ENCODE peak calls at places on chromosomes 6 and 20, in seven cellular contexts. One of them, this sample, is unnamed.
A peak's percentile ranks its signal among the peaks of the same experiment; 100 is the strongest.

GRCh38 chr6:117505337-117505736 is 22.9 kb downstream of the DCBLD1 start:
- DNase-seq in HCT116: no peak
- DNase-seq in HepG2: no peak
- DNase-seq in SK-N-SH: no peak
- DNase-seq in H1: no peak
- DNase-seq in Panc1: no peak
- DNase-seq in GM12878: no peak
- DNase-seq in this sample: no peak

GRCh38 chr20:1894951-1895673 is at the start of gene SIRPA:
- DNase-seq in HCT116: no peak
- DNase-seq in HepG2: no peak
- DNase-seq in SK-N-SH: peak; percentile 91
- DNase-seq in H1: peak; percentile 62
- DNase-seq in Panc1: no peak
- DNase-seq in GM12878: no peak
- DNase-seq in this sample: peak; percentile 24

GRCh38 chr6:143652840-143653239 is 24.9 kb upstream of the PHACTR2 start:
- DNase-seq in HCT116: no peak
- DNase-seq in HepG2: no peak
- DNase-seq in SK-N-SH: no peak
- DNase-seq in H1: no peak
- DNase-seq in Panc1: no peak
- DNase-seq in GM12878: no peak
- DNase-seq in this sample: no peak

GRCh38 chr6:25006565-25007001 is 70.8 kb upstream of the RIPOR2 start:
- DNase-seq in HCT116: peak; percentile 7
- DNase-seq in HepG2: no peak
- DNase-seq in SK-N-SH: no peak
- DNase-seq in H1: no peak
- DNase-seq in Panc1: no peak
- DNase-seq in GM12878: no peak
- DNase-seq in this sample: peak; percentile 16

GRCh38 chr20:11979306-11980128 is 61.8 kb downstream of the BTBD3 start:
- DNase-seq in HCT116: no peak
- DNase-seq in HepG2: no peak
- DNase-seq in SK-N-SH: no peak
- DNase-seq in H1: no peak
- DNase-seq in Panc1: no peak
- DNase-seq in GM12878: peak; percentile 12
- DNase-seq in this sample: no peak

GRCh38 chr20:36645998-36646397 is at the start of gene SLA2:
- DNase-seq in HCT116: no peak
- DNase-seq in HepG2: no peak
- DNase-seq in SK-N-SH: no peak
- DNase-seq in H1: no peak
- DNase-seq in Panc1: no peak
- DNase-seq in GM12878: no peak
- DNase-seq in this sample: no peak

GRCh38 chr6:64146094-64146493 is 510.5 kb downstream of the PHF3 start:
- DNase-seq in HCT116: no peak
- DNase-seq in HepG2: no peak
- DNase-seq in SK-N-SH: no peak
- DNase-seq in H1: no peak
- DNase-seq in Panc1: no peak
- DNase-seq in GM12878: no peak
- DNase-seq in this sample: no peak

GRCh38 chr20:11769825-11770224 is 147.9 kb upstream of the BTBD3 start:
- DNase-seq in HCT116: no peak
- DNase-seq in HepG2: no peak
- DNase-seq in SK-N-SH: no peak
- DNase-seq in H1: no peak
- DNase-seq in Panc1: no peak
- DNase-seq in GM12878: no peak
- DNase-seq in this sample: no peak

GRCh38 chr6:26129656-26130055 is 42.4 kb downstream of the HFE start:
- DNase-seq in HCT116: no peak
- DNase-seq in HepG2: no peak
- DNase-seq in SK-N-SH: no peak
- DNase-seq in H1: no peak
- DNase-seq in Panc1: no peak
- DNase-seq in GM12878: no peak
- DNase-seq in this sample: no peak

GRCh38 chr20:11912664-11913415 is 4.9 kb upstream of the BTBD3 start:
- DNase-seq in HCT116: no peak
- DNase-seq in HepG2: no peak
- DNase-seq in SK-N-SH: no peak
- DNase-seq in H1: no peak
- DNase-seq in Panc1: no peak
- DNase-seq in GM12878: no peak
- DNase-seq in this sample: no peak

GRCh38 chr6:25659633-25660368 is 7.8 kb downstream of the SCGN start:
- DNase-seq in HCT116: no peak
- DNase-seq in HepG2: no peak
- DNase-seq in SK-N-SH: no peak
- DNase-seq in H1: no peak
- DNase-seq in Panc1: no peak
- DNase-seq in GM12878: no peak
- DNase-seq in this sample: no peak

GRCh38 chr6:130888246-130888645 is 61.0 kb downstream of the SMLR1 start:
- DNase-seq in HCT116: no peak
- DNase-seq in HepG2: no peak
- DNase-seq in SK-N-SH: no peak
- DNase-seq in H1: no peak
- DNase-seq in Panc1: no peak
- DNase-seq in GM12878: no peak
- DNase-seq in this sample: no peak

GRCh38 chr6:77462359-77463307 is 658 bp downstream of the HTR1B start:
- DNase-seq in HCT116: no peak
- DNase-seq in HepG2: no peak
- DNase-seq in SK-N-SH: no peak
- DNase-seq in H1: peak; percentile 77
- DNase-seq in Panc1: no peak
- DNase-seq in GM12878: no peak
- DNase-seq in this sample: no peak

GRCh38 chr6:167079853-167080297 is 43.0 kb upstream of the CCR6 start:
- DNase-seq in HCT116: no peak
- DNase-seq in HepG2: no peak
- DNase-seq in SK-N-SH: no peak
- DNase-seq in H1: no peak
- DNase-seq in Panc1: peak; percentile 8
- DNase-seq in GM12878: peak; percentile 93
- DNase-seq in this sample: peak; percentile 10

GRCh38 chr20:63395723-63396122 is 34.6 kb upstream of the CHRNA4 start:
- DNase-seq in HCT116: no peak
- DNase-seq in HepG2: no peak
- DNase-seq in SK-N-SH: no peak
- DNase-seq in H1: no peak
- DNase-seq in Panc1: no peak
- DNase-seq in GM12878: no peak
- DNase-seq in this sample: no peak

GRCh38 chr20:63394069-63394468 is 32.9 kb upstream of the CHRNA4 start:
- DNase-seq in HCT116: no peak
- DNase-seq in HepG2: no peak
- DNase-seq in SK-N-SH: no peak
- DNase-seq in H1: no peak
- DNase-seq in Panc1: no peak
- DNase-seq in GM12878: no peak
- DNase-seq in this sample: no peak

GRCh38 chr20:63393566-63393965 is 32.4 kb upstream of the CHRNA4 start:
- DNase-seq in HCT116: no peak
- DNase-seq in HepG2: no peak
- DNase-seq in SK-N-SH: no peak
- DNase-seq in H1: no peak
- DNase-seq in Panc1: no peak
- DNase-seq in GM12878: no peak
- DNase-seq in this sample: no peak

GRCh38 chr20:63396300-63396699 is 35.2 kb upstream of the CHRNA4 start:
- DNase-seq in HCT116: no peak
- DNase-seq in HepG2: no peak
- DNase-seq in SK-N-SH: no peak
- DNase-seq in H1: no peak
- DNase-seq in Panc1: no peak
- DNase-seq in GM12878: no peak
- DNase-seq in this sample: no peak

GRCh38 chr20:63394635-63395455 is 33.7 kb upstream of the CHRNA4 start:
- DNase-seq in HCT116: no peak
- DNase-seq in HepG2: no peak
- DNase-seq in SK-N-SH: no peak
- DNase-seq in H1: no peak
- DNase-seq in Panc1: no peak
- DNase-seq in GM12878: no peak
- DNase-seq in this sample: no peak
- TF ChIP-seq CTCF in HCT116: no peak
- TF ChIP-seq CTCF in HepG2: no peak
- TF ChIP-seq CTCF in SK-N-SH: no peak
- TF ChIP-seq CTCF in H1: no peak
- TF ChIP-seq CTCF in Panc1: no peak
- TF ChIP-seq CTCF in GM12878: no peak
- TF ChIP-seq CTCF in this sample: no peak

GRCh38 chr20:46350201-46350985 is 42.1 kb upstream of the CDH22 start:
- DNase-seq in HCT116: no peak
- DNase-seq in HepG2: no peak
- DNase-seq in SK-N-SH: no peak
- DNase-seq in H1: no peak
- DNase-seq in Panc1: no peak
- DNase-seq in GM12878: peak; percentile 54
- DNase-seq in this sample: peak; percentile 82

GRCh38 chr20:46347831-46348230 is 39.5 kb upstream of the CDH22 start:
- DNase-seq in HCT116: no peak
- DNase-seq in HepG2: no peak
- DNase-seq in SK-N-SH: no peak
- DNase-seq in H1: no peak
- DNase-seq in Panc1: no peak
- DNase-seq in GM12878: no peak
- DNase-seq in this sample: no peak

GRCh38 chr20:46348231-46348803 is 40.0 kb upstream of the CDH22 start:
- DNase-seq in HCT116: no peak
- DNase-seq in HepG2: no peak
- DNase-seq in SK-N-SH: no peak
- DNase-seq in H1: peak; percentile 77
- DNase-seq in Panc1: no peak
- DNase-seq in GM12878: no peak
- DNase-seq in this sample: peak; percentile 53

GRCh38 chr20:46349742-46350056 is 41.4 kb upstream of the CDH22 start:
- DNase-seq in HCT116: no peak
- DNase-seq in HepG2: no peak
- DNase-seq in SK-N-SH: no peak
- DNase-seq in H1: no peak
- DNase-seq in Panc1: no peak
- DNase-seq in GM12878: no peak
- DNase-seq in this sample: no peak

GRCh38 chr20:46348972-46349741 is 40.9 kb upstream of the CDH22 start:
- DNase-seq in HCT116: peak; percentile 13
- DNase-seq in HepG2: peak; percentile 46
- DNase-seq in SK-N-SH: peak; percentile 90
- DNase-seq in H1: peak; percentile 86
- DNase-seq in Panc1: no peak
- DNase-seq in GM12878: no peak
- DNase-seq in this sample: peak; percentile 81
- TF ChIP-seq SIN3A in HCT116: no peak
- TF ChIP-seq SIN3A in HepG2: no peak
- TF ChIP-seq SIN3A in SK-N-SH: no peak
- TF ChIP-seq SIN3A in H1: no peak
- TF ChIP-seq SIN3A in Panc1: no peak
- TF ChIP-seq SIN3A in GM12878: no peak
- TF ChIP-seq SIN3A in this sample: no peak

GRCh38 chr6:9252784-9253183 is 817.4 kb upstream of the SLC35B3 start:
- DNase-seq in HCT116: no peak
- DNase-seq in HepG2: no peak
- DNase-seq in SK-N-SH: no peak
- DNase-seq in H1: peak; percentile 45
- DNase-seq in Panc1: no peak
- DNase-seq in GM12878: no peak
- DNase-seq in this sample: no peak

GRCh38 chr6:9248125-9248524 is 812.8 kb upstream of the SLC35B3 start:
- DNase-seq in HCT116: no peak
- DNase-seq in HepG2: no peak
- DNase-seq in SK-N-SH: no peak
- DNase-seq in H1: no peak
- DNase-seq in Panc1: no peak
- DNase-seq in GM12878: no peak
- DNase-seq in this sample: no peak

GRCh38 chr6:9254251-9254650 is 818.9 kb upstream of the SLC35B3 start:
- DNase-seq in HCT116: no peak
- DNase-seq in HepG2: no peak
- DNase-seq in SK-N-SH: no peak
- DNase-seq in H1: no peak
- DNase-seq in Panc1: no peak
- DNase-seq in GM12878: no peak
- DNase-seq in this sample: no peak

DNA sequence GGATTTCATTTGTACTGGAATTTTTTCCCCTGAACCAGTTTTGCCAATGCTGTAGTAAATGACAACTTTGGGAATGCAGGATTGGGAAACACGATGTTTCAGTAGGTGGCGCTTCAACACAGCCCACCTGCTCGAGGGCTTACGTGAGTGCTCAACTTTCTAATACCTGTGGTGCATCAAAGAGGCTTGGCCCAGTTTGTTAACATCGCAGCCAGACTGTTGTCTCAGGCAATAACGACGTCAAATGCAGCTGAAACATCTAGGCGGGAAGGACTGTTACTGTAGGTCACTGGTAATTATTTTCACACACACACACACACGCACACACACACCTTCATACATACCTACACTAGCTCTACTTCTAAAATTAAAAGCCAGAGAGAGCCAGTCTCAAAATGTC is 815.5 kb upstream of the SLC35B3 start:
- DNase-seq in HCT116: peak; percentile 63
- DNase-seq in HepG2: peak; percentile 16
- DNase-seq in SK-N-SH: peak; percentile 2
- DNase-seq in H1: peak; percentile 64
- DNase-seq in Panc1: peak; percentile 67
- DNase-seq in GM12878: no peak
- DNase-seq in this sample: peak; percentile 4
- TF ChIP-seq CTCF in HCT116: peak; percentile 71
- TF ChIP-seq CTCF in HepG2: peak; percentile 82
- TF ChIP-seq CTCF in SK-N-SH: peak; percentile 72
- TF ChIP-seq CTCF in H1: peak; percentile 68
- TF ChIP-seq CTCF in Panc1: peak; percentile 88
- TF ChIP-seq CTCF in GM12878: peak; percentile 30
- TF ChIP-seq CTCF in this sample: no peak

GRCh38 chr6:34572021-34572420 is 15.9 kb upstream of the SPDEF start:
- DNase-seq in HCT116: no peak
- DNase-seq in HepG2: no peak
- DNase-seq in SK-N-SH: no peak
- DNase-seq in H1: no peak
- DNase-seq in Panc1: no peak
- DNase-seq in GM12878: no peak
- DNase-seq in this sample: no peak

GRCh38 chr6:34569361-34569973 is 13.3 kb upstream of the SPDEF start:
- DNase-seq in HCT116: no peak
- DNase-seq in HepG2: no peak
- DNase-seq in SK-N-SH: no peak
- DNase-seq in H1: no peak
- DNase-seq in Panc1: no peak
- DNase-seq in GM12878: no peak
- DNase-seq in this sample: no peak

GRCh38 chr6:34568829-34569228 is 12.7 kb upstream of the SPDEF start:
- DNase-seq in HCT116: no peak
- DNase-seq in HepG2: no peak
- DNase-seq in SK-N-SH: peak; percentile 27
- DNase-seq in H1: no peak
- DNase-seq in Panc1: no peak
- DNase-seq in GM12878: no peak
- DNase-seq in this sample: no peak

GRCh38 chr6:34571388-34571787 is 15.3 kb upstream of the SPDEF start:
- DNase-seq in HCT116: no peak
- DNase-seq in HepG2: no peak
- DNase-seq in SK-N-SH: peak; percentile 29
- DNase-seq in H1: no peak
- DNase-seq in Panc1: no peak
- DNase-seq in GM12878: no peak
- DNase-seq in this sample: no peak

GRCh38 chr6:34570066-34570833 is 14.1 kb upstream of the SPDEF start:
- DNase-seq in HCT116: no peak
- DNase-seq in HepG2: no peak
- DNase-seq in SK-N-SH: no peak
- DNase-seq in H1: no peak
- DNase-seq in Panc1: no peak
- DNase-seq in GM12878: no peak
- DNase-seq in this sample: no peak
- TF ChIP-seq SIN3A in HCT116: no peak
- TF ChIP-seq SIN3A in HepG2: no peak
- TF ChIP-seq SIN3A in SK-N-SH: no peak
- TF ChIP-seq SIN3A in H1: no peak
- TF ChIP-seq SIN3A in Panc1: no peak
- TF ChIP-seq SIN3A in GM12878: no peak
- TF ChIP-seq SIN3A in this sample: no peak